ENCODE peak calls at places on chromosomes 1 and 21, in eight cellular contexts. One of them, this sample, is unnamed.
A peak's percentile ranks its signal among the peaks of the same experiment; 100 is the strongest.

GRCh38 chr21:45969921-45970673 is 11.5 kb upstream of the COL6A1 start:
- DNase-seq in body of pancreas: no peak
- DNase-seq in activated gamma-delta T cell treated with anti-CD3 and anti-CD28 coated beads, Interleukin-2, amount 50 U/mL, for 16 hours: no peak
- DNase-seq in left kidney: no peak
- DNase-seq in activated T-helper 1 cell treated with Interleukin-2 at 50 U/mL for 16 hours: no peak
- DNase-seq in COR-L47: no peak
- DNase-seq in NCI-H1092: no peak
- DNase-seq in pancreas: no peak
- DNase-seq in this sample: no peak

GRCh38 chr1:61083014-61083798 is 845 bp downstream of the NFIA start:
- DNase-seq in body of pancreas: peak; percentile 51
- DNase-seq in activated gamma-delta T cell treated with anti-CD3 and anti-CD28 coated beads, Interleukin-2, amount 50 U/mL, for 16 hours: no peak
- DNase-seq in left kidney: peak; percentile 53
- DNase-seq in activated T-helper 1 cell treated with Interleukin-2 at 50 U/mL for 16 hours: no peak
- DNase-seq in COR-L47: no peak
- DNase-seq in NCI-H1092: no peak
- DNase-seq in pancreas: peak; percentile 41
- DNase-seq in this sample: no peak

GRCh38 chr1:19456915-19457554 is 28.3 kb downstream of the CAPZB start:
- DNase-seq in body of pancreas: no peak
- DNase-seq in activated gamma-delta T cell treated with anti-CD3 and anti-CD28 coated beads, Interleukin-2, amount 50 U/mL, for 16 hours: no peak
- DNase-seq in left kidney: peak; percentile 75
- DNase-seq in activated T-helper 1 cell treated with Interleukin-2 at 50 U/mL for 16 hours: no peak
- DNase-seq in COR-L47: no peak
- DNase-seq in NCI-H1092: no peak
- DNase-seq in pancreas: no peak
- DNase-seq in this sample: no peak

GRCh38 chr21:44846485-44847260 is 26.8 kb downstream of the PTTG1IP start:
- DNase-seq in body of pancreas: peak; percentile 27
- DNase-seq in activated gamma-delta T cell treated with anti-CD3 and anti-CD28 coated beads, Interleukin-2, amount 50 U/mL, for 16 hours: no peak
- DNase-seq in left kidney: peak; percentile 62
- DNase-seq in activated T-helper 1 cell treated with Interleukin-2 at 50 U/mL for 16 hours: no peak
- DNase-seq in COR-L47: no peak
- DNase-seq in NCI-H1092: peak; percentile 19
- DNase-seq in pancreas: no peak
- DNase-seq in this sample: no peak

GRCh38 chr21:44426663-44427191 is 28.6 kb upstream of the LRRC3 start:
- DNase-seq in body of pancreas: no peak
- DNase-seq in activated gamma-delta T cell treated with anti-CD3 and anti-CD28 coated beads, Interleukin-2, amount 50 U/mL, for 16 hours: no peak
- DNase-seq in left kidney: no peak
- DNase-seq in activated T-helper 1 cell treated with Interleukin-2 at 50 U/mL for 16 hours: no peak
- DNase-seq in COR-L47: no peak
- DNase-seq in NCI-H1092: no peak
- DNase-seq in pancreas: peak; percentile 12
- DNase-seq in this sample: no peak

GRCh38 chr1:114390361-114390760 is 120.6 kb downstream of the TRIM33 start:
- DNase-seq in body of pancreas: no peak
- DNase-seq in activated gamma-delta T cell treated with anti-CD3 and anti-CD28 coated beads, Interleukin-2, amount 50 U/mL, for 16 hours: no peak
- DNase-seq in left kidney: no peak
- DNase-seq in activated T-helper 1 cell treated with Interleukin-2 at 50 U/mL for 16 hours: no peak
- DNase-seq in COR-L47: no peak
- DNase-seq in NCI-H1092: no peak
- DNase-seq in pancreas: no peak
- DNase-seq in this sample: no peak

GRCh38 chr1:35215346-35215745 is 22.4 kb upstream of the SFPQ start:
- DNase-seq in body of pancreas: no peak
- DNase-seq in activated gamma-delta T cell treated with anti-CD3 and anti-CD28 coated beads, Interleukin-2, amount 50 U/mL, for 16 hours: no peak
- DNase-seq in left kidney: no peak
- DNase-seq in activated T-helper 1 cell treated with Interleukin-2 at 50 U/mL for 16 hours: no peak
- DNase-seq in COR-L47: no peak
- DNase-seq in NCI-H1092: no peak
- DNase-seq in pancreas: no peak
- DNase-seq in this sample: no peak

GRCh38 chr1:56310945-56311344 is 268.4 kb downstream of the PLPP3 start:
- DNase-seq in body of pancreas: no peak
- DNase-seq in activated gamma-delta T cell treated with anti-CD3 and anti-CD28 coated beads, Interleukin-2, amount 50 U/mL, for 16 hours: no peak
- DNase-seq in left kidney: no peak
- DNase-seq in activated T-helper 1 cell treated with Interleukin-2 at 50 U/mL for 16 hours: no peak
- DNase-seq in COR-L47: no peak
- DNase-seq in NCI-H1092: no peak
- DNase-seq in pancreas: no peak
- DNase-seq in this sample: no peak

GRCh38 chr1:230243583-230244377 is 176.7 kb downstream of the GALNT2 start:
- DNase-seq in body of pancreas: no peak
- DNase-seq in activated gamma-delta T cell treated with anti-CD3 and anti-CD28 coated beads, Interleukin-2, amount 50 U/mL, for 16 hours: no peak
- DNase-seq in left kidney: no peak
- DNase-seq in activated T-helper 1 cell treated with Interleukin-2 at 50 U/mL for 16 hours: no peak
- DNase-seq in COR-L47: no peak
- DNase-seq in NCI-H1092: no peak
- DNase-seq in pancreas: no peak
- DNase-seq in this sample: no peak

GRCh38 chr1:2312589-2313301 is 78.6 kb downstream of the MORN1 start:
- DNase-seq in body of pancreas: peak; percentile 32
- DNase-seq in activated gamma-delta T cell treated with anti-CD3 and anti-CD28 coated beads, Interleukin-2, amount 50 U/mL, for 16 hours: no peak
- DNase-seq in left kidney: no peak
- DNase-seq in activated T-helper 1 cell treated with Interleukin-2 at 50 U/mL for 16 hours: no peak
- DNase-seq in COR-L47: no peak
- DNase-seq in NCI-H1092: no peak
- DNase-seq in pancreas: no peak
- DNase-seq in this sample: no peak

GRCh38 chr1:39509360-39510009 is 18.0 kb downstream of the BMP8A start:
- DNase-seq in body of pancreas: no peak
- DNase-seq in activated gamma-delta T cell treated with anti-CD3 and anti-CD28 coated beads, Interleukin-2, amount 50 U/mL, for 16 hours: no peak
- DNase-seq in left kidney: peak; percentile 49
- DNase-seq in activated T-helper 1 cell treated with Interleukin-2 at 50 U/mL for 16 hours: no peak
- DNase-seq in COR-L47: no peak
- DNase-seq in NCI-H1092: no peak
- DNase-seq in pancreas: peak; percentile 11
- DNase-seq in this sample: no peak

GRCh38 chr1:205013683-205014367 is 29.2 kb upstream of the CNTN2 start:
- DNase-seq in body of pancreas: peak; percentile 50
- DNase-seq in activated gamma-delta T cell treated with anti-CD3 and anti-CD28 coated beads, Interleukin-2, amount 50 U/mL, for 16 hours: no peak
- DNase-seq in left kidney: peak; percentile 75
- DNase-seq in activated T-helper 1 cell treated with Interleukin-2 at 50 U/mL for 16 hours: no peak
- DNase-seq in COR-L47: peak; percentile 78
- DNase-seq in NCI-H1092: peak; percentile 70
- DNase-seq in pancreas: no peak
- DNase-seq in this sample: peak; percentile 13

GRCh38 chr21:39559511-39559910 is 53.2 kb upstream of the B3GALT5 start:
- DNase-seq in body of pancreas: no peak
- DNase-seq in activated gamma-delta T cell treated with anti-CD3 and anti-CD28 coated beads, Interleukin-2, amount 50 U/mL, for 16 hours: no peak
- DNase-seq in left kidney: no peak
- DNase-seq in activated T-helper 1 cell treated with Interleukin-2 at 50 U/mL for 16 hours: no peak
- DNase-seq in COR-L47: no peak
- DNase-seq in NCI-H1092: no peak
- DNase-seq in pancreas: no peak
- DNase-seq in this sample: no peak

GRCh38 chr1:162383516-162383915 is 2.0 kb downstream of the C1orf226 start:
- DNase-seq in body of pancreas: no peak
- DNase-seq in activated gamma-delta T cell treated with anti-CD3 and anti-CD28 coated beads, Interleukin-2, amount 50 U/mL, for 16 hours: no peak
- DNase-seq in left kidney: no peak
- DNase-seq in activated T-helper 1 cell treated with Interleukin-2 at 50 U/mL for 16 hours: no peak
- DNase-seq in COR-L47: no peak
- DNase-seq in NCI-H1092: no peak
- DNase-seq in pancreas: no peak
- DNase-seq in this sample: no peak

GRCh38 chr1:169108897-169109560 is 2.5 kb downstream of the ATP1B1 start:
- DNase-seq in body of pancreas: peak; percentile 36
- DNase-seq in activated gamma-delta T cell treated with anti-CD3 and anti-CD28 coated beads, Interleukin-2, amount 50 U/mL, for 16 hours: no peak
- DNase-seq in left kidney: no peak
- DNase-seq in activated T-helper 1 cell treated with Interleukin-2 at 50 U/mL for 16 hours: no peak
- DNase-seq in COR-L47: peak; percentile 55
- DNase-seq in NCI-H1092: no peak
- DNase-seq in pancreas: no peak
- DNase-seq in this sample: peak; percentile 27

GRCh38 chr1:66055092-66055491 is 262.4 kb downstream of the PDE4B start:
- DNase-seq in body of pancreas: no peak
- DNase-seq in activated gamma-delta T cell treated with anti-CD3 and anti-CD28 coated beads, Interleukin-2, amount 50 U/mL, for 16 hours: no peak
- DNase-seq in left kidney: no peak
- DNase-seq in activated T-helper 1 cell treated with Interleukin-2 at 50 U/mL for 16 hours: no peak
- DNase-seq in COR-L47: no peak
- DNase-seq in NCI-H1092: no peak
- DNase-seq in pancreas: no peak
- DNase-seq in this sample: no peak

GRCh38 chr1:246450485-246451251 is 56.4 kb downstream of the SMYD3 start:
- DNase-seq in body of pancreas: no peak
- DNase-seq in activated gamma-delta T cell treated with anti-CD3 and anti-CD28 coated beads, Interleukin-2, amount 50 U/mL, for 16 hours: no peak
- DNase-seq in left kidney: peak; percentile 61
- DNase-seq in activated T-helper 1 cell treated with Interleukin-2 at 50 U/mL for 16 hours: no peak
- DNase-seq in COR-L47: peak; percentile 51
- DNase-seq in NCI-H1092: peak; percentile 31
- DNase-seq in pancreas: no peak
- DNase-seq in this sample: peak; percentile 50

GRCh38 chr1:33876970-33877680 is 13.2 kb downstream of the HMGB4 start:
- DNase-seq in body of pancreas: peak; percentile 27
- DNase-seq in activated gamma-delta T cell treated with anti-CD3 and anti-CD28 coated beads, Interleukin-2, amount 50 U/mL, for 16 hours: no peak
- DNase-seq in left kidney: no peak
- DNase-seq in activated T-helper 1 cell treated with Interleukin-2 at 50 U/mL for 16 hours: no peak
- DNase-seq in COR-L47: no peak
- DNase-seq in NCI-H1092: no peak
- DNase-seq in pancreas: no peak
- DNase-seq in this sample: no peak

GRCh38 chr1:76576876-76577817 is 290.1 kb upstream of the ST6GALNAC5 start:
- DNase-seq in body of pancreas: no peak
- DNase-seq in activated gamma-delta T cell treated with anti-CD3 and anti-CD28 coated beads, Interleukin-2, amount 50 U/mL, for 16 hours: no peak
- DNase-seq in left kidney: peak; percentile 29
- DNase-seq in activated T-helper 1 cell treated with Interleukin-2 at 50 U/mL for 16 hours: no peak
- DNase-seq in COR-L47: peak; percentile 60
- DNase-seq in NCI-H1092: peak; percentile 23
- DNase-seq in pancreas: no peak
- DNase-seq in this sample: no peak

GRCh38 chr1:245516178-245516829 is 361.5 kb downstream of the KIF26B start:
- DNase-seq in body of pancreas: no peak
- DNase-seq in activated gamma-delta T cell treated with anti-CD3 and anti-CD28 coated beads, Interleukin-2, amount 50 U/mL, for 16 hours: no peak
- DNase-seq in left kidney: no peak
- DNase-seq in activated T-helper 1 cell treated with Interleukin-2 at 50 U/mL for 16 hours: no peak
- DNase-seq in COR-L47: peak; percentile 13
- DNase-seq in NCI-H1092: no peak
- DNase-seq in pancreas: no peak
- DNase-seq in this sample: no peak

GRCh38 chr1:10794724-10795304 is 1.6 kb downstream of the CASZ1 start:
- DNase-seq in body of pancreas: peak; percentile 51
- DNase-seq in activated gamma-delta T cell treated with anti-CD3 and anti-CD28 coated beads, Interleukin-2, amount 50 U/mL, for 16 hours: no peak
- DNase-seq in left kidney: peak; percentile 59
- DNase-seq in activated T-helper 1 cell treated with Interleukin-2 at 50 U/mL for 16 hours: no peak
- DNase-seq in COR-L47: no peak
- DNase-seq in NCI-H1092: no peak
- DNase-seq in pancreas: no peak
- DNase-seq in this sample: no peak

GRCh38 chr1:41353744-41354143 is 7.5 kb upstream of the FOXO6 start:
- DNase-seq in body of pancreas: no peak
- DNase-seq in activated gamma-delta T cell treated with anti-CD3 and anti-CD28 coated beads, Interleukin-2, amount 50 U/mL, for 16 hours: no peak
- DNase-seq in left kidney: no peak
- DNase-seq in activated T-helper 1 cell treated with Interleukin-2 at 50 U/mL for 16 hours: no peak
- DNase-seq in COR-L47: no peak
- DNase-seq in NCI-H1092: no peak
- DNase-seq in pancreas: peak; percentile 15
- DNase-seq in this sample: no peak

GRCh38 chr1:187096689-187097088 is 267.9 kb downstream of the PLA2G4A start:
- DNase-seq in body of pancreas: no peak
- DNase-seq in activated gamma-delta T cell treated with anti-CD3 and anti-CD28 coated beads, Interleukin-2, amount 50 U/mL, for 16 hours: no peak
- DNase-seq in left kidney: no peak
- DNase-seq in activated T-helper 1 cell treated with Interleukin-2 at 50 U/mL for 16 hours: no peak
- DNase-seq in COR-L47: no peak
- DNase-seq in NCI-H1092: no peak
- DNase-seq in pancreas: no peak
- DNase-seq in this sample: no peak

GRCh38 chr1:1399870-1400575 is 888 bp upstream of the CCNL2 start:
- DNase-seq in body of pancreas: no peak
- DNase-seq in activated gamma-delta T cell treated with anti-CD3 and anti-CD28 coated beads, Interleukin-2, amount 50 U/mL, for 16 hours: no peak
- DNase-seq in left kidney: peak; percentile 43
- DNase-seq in activated T-helper 1 cell treated with Interleukin-2 at 50 U/mL for 16 hours: no peak
- DNase-seq in COR-L47: no peak
- DNase-seq in NCI-H1092: no peak
- DNase-seq in pancreas: no peak
- DNase-seq in this sample: no peak

GRCh38 chr1:226653311-226653921 is 85.7 kb downstream of the ITPKB start:
- DNase-seq in body of pancreas: no peak
- DNase-seq in activated gamma-delta T cell treated with anti-CD3 and anti-CD28 coated beads, Interleukin-2, amount 50 U/mL, for 16 hours: peak; percentile 60
- DNase-seq in left kidney: no peak
- DNase-seq in activated T-helper 1 cell treated with Interleukin-2 at 50 U/mL for 16 hours: peak; percentile 48
- DNase-seq in COR-L47: no peak
- DNase-seq in NCI-H1092: no peak
- DNase-seq in pancreas: no peak
- DNase-seq in this sample: no peak

GRCh38 chr1:147579532-147580199 is 38.4 kb downstream of the BCL9 start:
- DNase-seq in body of pancreas: peak; percentile 43
- DNase-seq in activated gamma-delta T cell treated with anti-CD3 and anti-CD28 coated beads, Interleukin-2, amount 50 U/mL, for 16 hours: no peak
- DNase-seq in left kidney: peak; percentile 94
- DNase-seq in activated T-helper 1 cell treated with Interleukin-2 at 50 U/mL for 16 hours: no peak
- DNase-seq in COR-L47: no peak
- DNase-seq in NCI-H1092: no peak
- DNase-seq in pancreas: no peak
- DNase-seq in this sample: no peak

GRCh38 chr1:69824932-69825331 is 257.2 kb downstream of the LRRC7 start:
- DNase-seq in body of pancreas: peak; percentile 9
- DNase-seq in activated gamma-delta T cell treated with anti-CD3 and anti-CD28 coated beads, Interleukin-2, amount 50 U/mL, for 16 hours: no peak
- DNase-seq in left kidney: no peak
- DNase-seq in activated T-helper 1 cell treated with Interleukin-2 at 50 U/mL for 16 hours: no peak
- DNase-seq in COR-L47: no peak
- DNase-seq in NCI-H1092: no peak
- DNase-seq in pancreas: no peak
- DNase-seq in this sample: no peak

GRCh38 chr1:208879025-208879424 is 634.8 kb upstream of the PLXNA2 start:
- DNase-seq in body of pancreas: no peak
- DNase-seq in activated gamma-delta T cell treated with anti-CD3 and anti-CD28 coated beads, Interleukin-2, amount 50 U/mL, for 16 hours: no peak
- DNase-seq in left kidney: no peak
- DNase-seq in activated T-helper 1 cell treated with Interleukin-2 at 50 U/mL for 16 hours: no peak
- DNase-seq in COR-L47: no peak
- DNase-seq in NCI-H1092: no peak
- DNase-seq in pancreas: no peak
- DNase-seq in this sample: no peak

GRCh38 chr1:14182801-14183200 is 415.7 kb upstream of the KAZN start:
- DNase-seq in body of pancreas: no peak
- DNase-seq in activated gamma-delta T cell treated with anti-CD3 and anti-CD28 coated beads, Interleukin-2, amount 50 U/mL, for 16 hours: no peak
- DNase-seq in left kidney: no peak
- DNase-seq in activated T-helper 1 cell treated with Interleukin-2 at 50 U/mL for 16 hours: no peak
- DNase-seq in COR-L47: no peak
- DNase-seq in NCI-H1092: no peak
- DNase-seq in pancreas: no peak
- DNase-seq in this sample: no peak

GRCh38 chr1:204974326-204974725 is 68.7 kb upstream of the CNTN2 start:
- DNase-seq in body of pancreas: no peak
- DNase-seq in activated gamma-delta T cell treated with anti-CD3 and anti-CD28 coated beads, Interleukin-2, amount 50 U/mL, for 16 hours: no peak
- DNase-seq in left kidney: no peak
- DNase-seq in activated T-helper 1 cell treated with Interleukin-2 at 50 U/mL for 16 hours: no peak
- DNase-seq in COR-L47: no peak
- DNase-seq in NCI-H1092: no peak
- DNase-seq in pancreas: no peak
- DNase-seq in this sample: no peak

GRCh38 chr1:156508955-156509234 is 8.3 kb upstream of the MEF2D start:
- DNase-seq in body of pancreas: no peak
- DNase-seq in activated gamma-delta T cell treated with anti-CD3 and anti-CD28 coated beads, Interleukin-2, amount 50 U/mL, for 16 hours: no peak
- DNase-seq in left kidney: no peak
- DNase-seq in activated T-helper 1 cell treated with Interleukin-2 at 50 U/mL for 16 hours: no peak
- DNase-seq in COR-L47: no peak
- DNase-seq in NCI-H1092: no peak
- DNase-seq in pancreas: no peak
- DNase-seq in this sample: no peak